ENCODE peak calls at places on chromosomes 3 and 15, in seven cellular contexts. One of them, this sample, is unnamed.

GRCh38 chr3:151838574-151839312 is 24.8 kb downstream of the AADAC start:
- DNase-seq in cardiac muscle cell: peak; percentile 84
- DNase-seq in MM.1S: peak; percentile 72
- DNase-seq in spleen: no peak
- DNase-seq in tibial artery: no peak
- DNase-seq in progenitor cell of endocrine pancreas: no peak
- DNase-seq in GM06990: no peak
- DNase-seq in this sample: peak; percentile 78

GRCh38 chr3:135100349-135100741 is 305.3 kb downstream of the EPHB1 start:
- DNase-seq in spleen: no peak
- DNase-seq in cardiac muscle cell: no peak
- DNase-seq in MM.1S: no peak
- DNase-seq in progenitor cell of endocrine pancreas: no peak
- DNase-seq in tibial artery: no peak
- DNase-seq in GM06990: no peak
- DNase-seq in this sample: no peak

GRCh38 chr15:40914013-40914412 is 15.1 kb upstream of the DLL4 start:
- DNase-seq in progenitor cell of endocrine pancreas: no peak
- DNase-seq in MM.1S: no peak
- DNase-seq in GM06990: no peak
- DNase-seq in cardiac muscle cell: no peak
- DNase-seq in tibial artery: no peak
- DNase-seq in spleen: no peak
- DNase-seq in this sample: no peak

GRCh38 chr3:43999920-44000319 is 241.8 kb upstream of the TOPAZ1 start:
- DNase-seq in cardiac muscle cell: no peak
- DNase-seq in GM06990: no peak
- DNase-seq in progenitor cell of endocrine pancreas: no peak
- DNase-seq in MM.1S: no peak
- DNase-seq in tibial artery: no peak
- DNase-seq in spleen: no peak
- DNase-seq in this sample: no peak

GRCh38 chr3:127588675-127589577 is 1.6 kb downstream of the TPRA1 start:
- DNase-seq in tibial artery: no peak
- DNase-seq in MM.1S: peak; percentile 15
- DNase-seq in GM06990: peak; percentile 37
- DNase-seq in spleen: no peak
- DNase-seq in progenitor cell of endocrine pancreas: no peak
- DNase-seq in cardiac muscle cell: peak; percentile 36
- DNase-seq in this sample: peak; percentile 62

GRCh38 chr15:66654718-66655375 is 47.2 kb upstream of the SMAD6 start:
- DNase-seq in progenitor cell of endocrine pancreas: no peak
- DNase-seq in tibial artery: no peak
- DNase-seq in cardiac muscle cell: peak; percentile 49
- DNase-seq in spleen: no peak
- DNase-seq in MM.1S: no peak
- DNase-seq in GM06990: no peak
- DNase-seq in this sample: peak; percentile 18

GRCh38 chr15:29268706-29269484 is 727 bp downstream of the NSMCE3 start:
- DNase-seq in cardiac muscle cell: peak; percentile 10
- DNase-seq in MM.1S: peak; percentile 45
- DNase-seq in progenitor cell of endocrine pancreas: peak; percentile 11
- DNase-seq in GM06990: no peak
- DNase-seq in spleen: peak; percentile 78
- DNase-seq in tibial artery: peak; percentile 70
- DNase-seq in this sample: no peak

GRCh38 chr3:30813734-30814133 is 80.7 kb downstream of the GADL1 start:
- DNase-seq in MM.1S: no peak
- DNase-seq in progenitor cell of endocrine pancreas: no peak
- DNase-seq in spleen: no peak
- DNase-seq in tibial artery: no peak
- DNase-seq in cardiac muscle cell: no peak
- DNase-seq in GM06990: no peak
- DNase-seq in this sample: no peak

GRCh38 chr15:59892995-59893394 is 111.1 kb upstream of the FOXB1 start:
- DNase-seq in cardiac muscle cell: peak; percentile 76
- DNase-seq in progenitor cell of endocrine pancreas: peak; percentile 37
- DNase-seq in GM06990: no peak
- DNase-seq in tibial artery: no peak
- DNase-seq in spleen: no peak
- DNase-seq in MM.1S: no peak
- DNase-seq in this sample: peak; percentile 32

GRCh38 chr3:107910713-107911259 is 180.0 kb downstream of the CD47 start:
- DNase-seq in cardiac muscle cell: no peak
- DNase-seq in progenitor cell of endocrine pancreas: no peak
- DNase-seq in tibial artery: no peak
- DNase-seq in GM06990: peak; percentile 44
- DNase-seq in MM.1S: peak; percentile 92
- DNase-seq in spleen: no peak
- DNase-seq in this sample: no peak

GRCh38 chr15:70473623-70474366 is 289.6 kb downstream of the UACA start:
- DNase-seq in spleen: no peak
- DNase-seq in progenitor cell of endocrine pancreas: no peak
- DNase-seq in tibial artery: no peak
- DNase-seq in GM06990: no peak
- DNase-seq in MM.1S: no peak
- DNase-seq in cardiac muscle cell: no peak
- DNase-seq in this sample: no peak

GRCh38 chr3:185693985-185694675 is 108.0 kb downstream of the SENP2 start:
- DNase-seq in cardiac muscle cell: no peak
- DNase-seq in spleen: no peak
- DNase-seq in tibial artery: no peak
- DNase-seq in MM.1S: no peak
- DNase-seq in GM06990: no peak
- DNase-seq in progenitor cell of endocrine pancreas: no peak
- DNase-seq in this sample: no peak

GRCh38 chr15:55549305-55549704 is 38.8 kb downstream of the PYGO1 start:
- DNase-seq in MM.1S: no peak
- DNase-seq in cardiac muscle cell: no peak
- DNase-seq in spleen: no peak
- DNase-seq in GM06990: no peak
- DNase-seq in tibial artery: no peak
- DNase-seq in progenitor cell of endocrine pancreas: no peak
- DNase-seq in this sample: no peak

GRCh38 chr3:42747581-42747980 is 25.5 kb downstream of the CCDC13 start:
- DNase-seq in MM.1S: no peak
- DNase-seq in tibial artery: peak; percentile 51
- DNase-seq in cardiac muscle cell: no peak
- DNase-seq in progenitor cell of endocrine pancreas: no peak
- DNase-seq in spleen: no peak
- DNase-seq in GM06990: no peak
- DNase-seq in this sample: no peak

GRCh38 chr15:65676123-65676522 is 54.4 kb downstream of the SLC24A1 start:
- DNase-seq in tibial artery: no peak
- DNase-seq in spleen: no peak
- DNase-seq in progenitor cell of endocrine pancreas: no peak
- DNase-seq in MM.1S: no peak
- DNase-seq in cardiac muscle cell: no peak
- DNase-seq in GM06990: no peak
- DNase-seq in this sample: no peak

GRCh38 chr3:126957776-126958637 is 24.9 kb upstream of the PLXNA1 start:
- DNase-seq in tibial artery: peak; percentile 53
- DNase-seq in progenitor cell of endocrine pancreas: no peak
- DNase-seq in GM06990: no peak
- DNase-seq in cardiac muscle cell: no peak
- DNase-seq in MM.1S: no peak
- DNase-seq in spleen: peak; percentile 68
- DNase-seq in this sample: no peak

GRCh38 chr3:186825294-186825821 is 17.2 kb upstream of the ADIPOQ start:
- DNase-seq in tibial artery: no peak
- DNase-seq in MM.1S: no peak
- DNase-seq in progenitor cell of endocrine pancreas: no peak
- DNase-seq in spleen: peak; percentile 81
- DNase-seq in GM06990: no peak
- DNase-seq in cardiac muscle cell: peak; percentile 56
- DNase-seq in this sample: peak; percentile 38

GRCh38 chr15:31230630-31231485 is 95.8 kb upstream of the KLF13 start:
- DNase-seq in cardiac muscle cell: no peak
- DNase-seq in progenitor cell of endocrine pancreas: no peak
- DNase-seq in MM.1S: no peak
- DNase-seq in spleen: peak; percentile 94
- DNase-seq in tibial artery: no peak
- DNase-seq in GM06990: peak; percentile 85
- DNase-seq in this sample: no peak

GRCh38 chr15:76330281-76330680 is 6.3 kb upstream of the ISL2 start:
- DNase-seq in GM06990: no peak
- DNase-seq in cardiac muscle cell: peak; percentile 63
- DNase-seq in tibial artery: no peak
- DNase-seq in MM.1S: no peak
- DNase-seq in progenitor cell of endocrine pancreas: no peak
- DNase-seq in spleen: no peak
- DNase-seq in this sample: peak; percentile 70

GRCh38 chr3:24088782-24089181 is 143.7 kb downstream of the NR1D2 start:
- DNase-seq in spleen: no peak
- DNase-seq in GM06990: no peak
- DNase-seq in progenitor cell of endocrine pancreas: no peak
- DNase-seq in tibial artery: no peak
- DNase-seq in cardiac muscle cell: no peak
- DNase-seq in MM.1S: peak; percentile 18
- DNase-seq in this sample: no peak

GRCh38 chr3:78832785-78833204 is 935.0 kb downstream of the ROBO1 start:
- DNase-seq in progenitor cell of endocrine pancreas: no peak
- DNase-seq in GM06990: no peak
- DNase-seq in tibial artery: no peak
- DNase-seq in MM.1S: no peak
- DNase-seq in spleen: no peak
- DNase-seq in cardiac muscle cell: no peak
- DNase-seq in this sample: no peak
- TF ChIP-seq CTCF in progenitor cell of endocrine pancreas: no peak
- TF ChIP-seq CTCF in GM06990: no peak
- TF ChIP-seq CTCF in tibial artery: no peak
- TF ChIP-seq CTCF in MM.1S: no peak
- TF ChIP-seq CTCF in spleen: no peak
- TF ChIP-seq CTCF in cardiac muscle cell: no peak
- TF ChIP-seq CTCF in this sample: no peak

GRCh38 chr3:16248556-16248955 is 16.2 kb downstream of the DPH3 start:
- DNase-seq in progenitor cell of endocrine pancreas: no peak
- DNase-seq in tibial artery: no peak
- DNase-seq in spleen: peak; percentile 32
- DNase-seq in GM06990: no peak
- DNase-seq in cardiac muscle cell: no peak
- DNase-seq in MM.1S: no peak
- DNase-seq in this sample: no peak

GRCh38 chr3:16252243-16252978 is 12.3 kb downstream of the DPH3 start:
- DNase-seq in cardiac muscle cell: no peak
- DNase-seq in MM.1S: no peak
- DNase-seq in spleen: no peak
- DNase-seq in GM06990: no peak
- DNase-seq in progenitor cell of endocrine pancreas: no peak
- DNase-seq in tibial artery: no peak
- DNase-seq in this sample: no peak

GRCh38 chr3:16247282-16248058 is 17.3 kb downstream of the DPH3 start:
- DNase-seq in progenitor cell of endocrine pancreas: peak; percentile 70
- DNase-seq in tibial artery: peak; percentile 83
- DNase-seq in spleen: peak; percentile 89
- DNase-seq in GM06990: no peak
- DNase-seq in MM.1S: peak; percentile 80
- DNase-seq in cardiac muscle cell: peak; percentile 91
- DNase-seq in this sample: peak; percentile 78

GRCh38 chr3:16251316-16252085 is 13.2 kb downstream of the DPH3 start:
- DNase-seq in MM.1S: no peak
- DNase-seq in spleen: peak; percentile 56
- DNase-seq in tibial artery: no peak
- DNase-seq in progenitor cell of endocrine pancreas: no peak
- DNase-seq in cardiac muscle cell: no peak
- DNase-seq in GM06990: no peak
- DNase-seq in this sample: no peak

DNA sequence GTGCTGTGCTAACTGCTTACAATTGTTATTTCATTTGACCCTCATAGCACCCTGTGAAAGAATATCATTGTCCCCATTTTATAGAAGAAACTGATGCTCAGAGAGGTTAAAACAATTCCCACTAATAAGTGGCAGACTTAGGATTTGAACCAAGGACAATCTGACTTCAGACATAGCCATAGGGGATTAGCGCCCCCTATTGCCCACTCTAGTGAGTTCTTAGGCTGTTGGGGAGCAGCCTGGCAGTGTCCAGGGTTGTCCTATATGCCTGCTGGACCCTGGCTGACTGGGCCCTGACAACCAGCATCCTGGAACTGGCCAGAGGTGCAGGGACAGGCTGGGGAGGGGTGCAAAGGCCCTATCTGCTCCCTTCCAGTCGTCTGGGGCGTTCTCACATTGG is 15.4 kb downstream of the DPH3 start:
- DNase-seq in MM.1S: peak; percentile 14
- DNase-seq in cardiac muscle cell: peak; percentile 36
- DNase-seq in progenitor cell of endocrine pancreas: no peak
- DNase-seq in spleen: peak; percentile 49
- DNase-seq in tibial artery: no peak
- DNase-seq in GM06990: no peak
- DNase-seq in this sample: peak; percentile 27
- TF ChIP-seq CTCF in MM.1S: peak; percentile 43
- TF ChIP-seq CTCF in cardiac muscle cell: peak; percentile 51
- TF ChIP-seq CTCF in progenitor cell of endocrine pancreas: peak; percentile 41
- TF ChIP-seq CTCF in spleen: no peak
- TF ChIP-seq CTCF in tibial artery: no peak
- TF ChIP-seq CTCF in GM06990: peak; percentile 58
- TF ChIP-seq CTCF in this sample: no peak

GRCh38 chr15:91973481-91973880 is 120.0 kb downstream of the SLCO3A1 start:
- DNase-seq in cardiac muscle cell: no peak
- DNase-seq in tibial artery: no peak
- DNase-seq in MM.1S: no peak
- DNase-seq in spleen: no peak
- DNase-seq in progenitor cell of endocrine pancreas: no peak
- DNase-seq in GM06990: no peak
- DNase-seq in this sample: no peak
- TF ChIP-seq CTCF in cardiac muscle cell: peak; percentile 11
- TF ChIP-seq CTCF in tibial artery: no peak
- TF ChIP-seq CTCF in MM.1S: no peak
- TF ChIP-seq CTCF in spleen: no peak
- TF ChIP-seq CTCF in progenitor cell of endocrine pancreas: no peak
- TF ChIP-seq CTCF in GM06990: no peak
- TF ChIP-seq CTCF in this sample: no peak

DNA sequence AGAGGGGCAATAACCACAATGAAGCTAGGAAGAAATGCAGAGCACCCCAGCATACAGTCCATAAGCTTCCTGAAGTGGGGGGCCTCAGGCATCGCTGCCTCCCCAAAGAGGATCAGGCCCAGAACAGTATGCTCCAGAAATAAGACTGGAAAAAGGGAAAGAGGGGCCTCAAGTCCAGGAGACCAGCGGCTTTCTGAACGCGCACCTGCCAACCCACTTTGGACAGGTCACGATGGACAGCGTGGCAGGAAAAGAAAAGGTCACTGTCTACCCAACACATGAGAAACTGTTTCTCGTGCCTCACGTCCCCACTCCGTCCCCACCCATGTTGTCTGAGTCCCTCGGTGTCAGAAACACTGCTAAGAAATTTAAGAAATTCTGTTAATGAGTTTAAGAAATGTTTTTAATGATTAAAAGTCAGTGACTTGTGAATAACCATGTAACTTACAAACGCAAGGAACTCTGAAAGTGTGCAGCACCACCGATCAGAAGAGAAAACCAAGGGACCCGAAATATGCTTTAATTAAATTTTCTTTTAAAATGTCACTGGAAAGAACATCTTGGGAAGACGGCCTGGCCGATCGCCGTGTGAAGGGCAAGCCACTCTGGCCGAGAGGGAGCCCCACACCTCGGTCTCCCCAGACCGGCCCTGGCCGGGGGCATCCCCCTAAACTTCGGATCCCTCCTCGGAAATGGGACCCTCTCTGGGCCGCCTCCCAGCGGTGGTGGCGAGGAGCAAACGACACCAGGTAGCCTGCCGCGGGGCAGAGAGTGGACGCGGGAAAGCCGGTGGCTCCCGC is 1.7 kb upstream of the PPARG start:
- DNase-seq in tibial artery: no peak
- DNase-seq in spleen: no peak
- DNase-seq in progenitor cell of endocrine pancreas: peak; percentile 33
- DNase-seq in MM.1S: no peak
- DNase-seq in GM06990: no peak
- DNase-seq in cardiac muscle cell: peak; percentile 9
- DNase-seq in this sample: peak; percentile 68
- TF ChIP-seq CTCF in tibial artery: no peak
- TF ChIP-seq CTCF in spleen: no peak
- TF ChIP-seq CTCF in progenitor cell of endocrine pancreas: peak; percentile 32
- TF ChIP-seq CTCF in MM.1S: no peak
- TF ChIP-seq CTCF in GM06990: no peak
- TF ChIP-seq CTCF in cardiac muscle cell: no peak
- TF ChIP-seq CTCF in this sample: no peak

This sample was measured in Calu3.